ENCODE peak calls at places on chromosomes 6 and 20, in six cellular contexts. K is astrocyte of the cerebellum, Z is GM23248, V is A549, H is mucosa of gallbladder, F is AG09309. A is an unnamed sample.

GRCh38 chr20:52078289-52078688 is 113.3 kb downstream of the ZFP64 start:
- DNase-seq in Z (no peak), F (no peak), V (no peak), K (no peak), H (no peak), A (no peak)

GRCh38 chr6:52540286-52540902 is 36.5 kb downstream of the TRAM2 start:
- DNase-seq in V (no peak), F (peak; percentile 29), H (no peak), Z (peak; percentile 54), K (peak; percentile 44), A (no peak)

GRCh38 chr6:7262746-7263335 is 50.2 kb downstream of the SSR1 start:
- DNase-seq in Z (no peak), K (no peak), F (no peak), H (no peak), V (no peak), A (no peak)

GRCh38 chr6:94401311-94401710 is 982.0 kb upstream of the EPHA7 start:
- DNase-seq in V (no peak), K (no peak), H (no peak), F (no peak), Z (no peak), A (no peak)

GRCh38 chr6:26594730-26595632 is 1.8 kb upstream of the ABT1 start:
- DNase-seq in Z (peak; percentile 66), H (no peak), F (peak; percentile 21), K (no peak), V (peak; percentile 88), A (peak; percentile 81)

GRCh38 chr6:160254467-160255312 is 3.9 kb downstream of the SLC22A2 start:
- DNase-seq in K (no peak), H (peak; percentile 72), Z (no peak), V (peak; percentile 89), F (no peak), A (no peak)

GRCh38 chr6:38305995-38306681 is 333.6 kb downstream of the BTBD9 start:
- DNase-seq in F (no peak), Z (no peak), K (no peak), H (no peak), V (no peak), A (no peak)

GRCh38 chr20:50862546-50862945 is 67.7 kb downstream of the BCAS4 start:
- DNase-seq in V (no peak), K (no peak), Z (no peak), F (no peak), H (no peak), A (no peak)

GRCh38 chr6:42532038-42532669 is 31.7 kb upstream of the UBR2 start:
- DNase-seq in H (peak; percentile 32), K (peak; percentile 57), Z (peak; percentile 83), F (no peak), V (peak; percentile 77), A (peak; percentile 79)

GRCh38 chr6:169172435-169172834 is 81.2 kb downstream of the THBS2 start:
- DNase-seq in K (no peak), Z (peak; percentile 94), F (peak; percentile 94), H (peak; percentile 34), V (peak; percentile 26), A (peak; percentile 93)

GRCh38 chr6:13308332-13308731 is 20.0 kb downstream of the TBC1D7 start:
- DNase-seq in H (no peak), K (no peak), Z (no peak), V (no peak), F (no peak), A (no peak)

A was measured in fibroblast of the aortic adventitia.